ENCODE peak calls at places on chromosomes 6 and 20, in nine cellular contexts. One of them, this sample, is unnamed.
A peak's percentile ranks its signal among the peaks of the same experiment; 100 is the strongest.

GRCh38 chr6:82178084-82178758 is 69.3 kb downstream of the IBTK start:
- DNase-seq in GM12865: no peak
- DNase-seq in NCI-H774: peak; percentile 54
- DNase-seq in heart left ventricle: no peak
- DNase-seq in stimulated activated CD8-positive, alpha-beta memory T cell treated with anti-CD3 and anti-CD28 coated beads, Interleukin-2, amount 100 ng/mL, for 48 hours: no peak
- DNase-seq in HCEC 1CT: peak; percentile 48
- DNase-seq in D341Med: no peak
- DNase-seq in ureter: no peak
- DNase-seq in AML-193: peak; percentile 36
- DNase-seq in this sample: peak; percentile 8

GRCh38 chr20:52869276-52869675 is 102.9 kb upstream of the TSHZ2 start:
- DNase-seq in GM12865: no peak
- DNase-seq in NCI-H774: no peak
- DNase-seq in heart left ventricle: no peak
- DNase-seq in stimulated activated CD8-positive, alpha-beta memory T cell treated with anti-CD3 and anti-CD28 coated beads, Interleukin-2, amount 100 ng/mL, for 48 hours: no peak
- DNase-seq in HCEC 1CT: no peak
- DNase-seq in D341Med: no peak
- DNase-seq in ureter: no peak
- DNase-seq in AML-193: no peak
- DNase-seq in this sample: no peak

GRCh38 chr6:154408906-154409500 is 52.4 kb upstream of the IPCEF1 start:
- DNase-seq in GM12865: peak; percentile 36
- DNase-seq in NCI-H774: no peak
- DNase-seq in heart left ventricle: peak; percentile 25
- DNase-seq in stimulated activated CD8-positive, alpha-beta memory T cell treated with anti-CD3 and anti-CD28 coated beads, Interleukin-2, amount 100 ng/mL, for 48 hours: no peak
- DNase-seq in HCEC 1CT: peak; percentile 49
- DNase-seq in D341Med: peak; percentile 54
- DNase-seq in ureter: no peak
- DNase-seq in AML-193: no peak
- DNase-seq in this sample: no peak

GRCh38 chr20:2557873-2558580 is 21.7 kb downstream of the TMC2 start:
- DNase-seq in GM12865: no peak
- DNase-seq in NCI-H774: no peak
- DNase-seq in heart left ventricle: no peak
- DNase-seq in stimulated activated CD8-positive, alpha-beta memory T cell treated with anti-CD3 and anti-CD28 coated beads, Interleukin-2, amount 100 ng/mL, for 48 hours: no peak
- DNase-seq in HCEC 1CT: no peak
- DNase-seq in D341Med: no peak
- DNase-seq in ureter: no peak
- DNase-seq in AML-193: no peak
- DNase-seq in this sample: no peak

GRCh38 chr20:61047515-61047914 is 204.5 kb upstream of the CDH4 start:
- DNase-seq in GM12865: no peak
- DNase-seq in NCI-H774: no peak
- DNase-seq in heart left ventricle: no peak
- DNase-seq in stimulated activated CD8-positive, alpha-beta memory T cell treated with anti-CD3 and anti-CD28 coated beads, Interleukin-2, amount 100 ng/mL, for 48 hours: no peak
- DNase-seq in HCEC 1CT: no peak
- DNase-seq in D341Med: no peak
- DNase-seq in ureter: no peak
- DNase-seq in AML-193: no peak
- DNase-seq in this sample: no peak

GRCh38 chr6:1312444-1313363 is 806 bp downstream of the FOXQ1 start:
- DNase-seq in GM12865: no peak
- DNase-seq in NCI-H774: no peak
- DNase-seq in heart left ventricle: no peak
- DNase-seq in stimulated activated CD8-positive, alpha-beta memory T cell treated with anti-CD3 and anti-CD28 coated beads, Interleukin-2, amount 100 ng/mL, for 48 hours: no peak
- DNase-seq in HCEC 1CT: peak; percentile 15
- DNase-seq in D341Med: peak; percentile 79
- DNase-seq in ureter: no peak
- DNase-seq in AML-193: no peak
- DNase-seq in this sample: peak; percentile 4

GRCh38 chr6:43394982-43395381 is 25.5 kb upstream of the ZNF318 start:
- DNase-seq in GM12865: no peak
- DNase-seq in NCI-H774: no peak
- DNase-seq in heart left ventricle: no peak
- DNase-seq in stimulated activated CD8-positive, alpha-beta memory T cell treated with anti-CD3 and anti-CD28 coated beads, Interleukin-2, amount 100 ng/mL, for 48 hours: no peak
- DNase-seq in HCEC 1CT: no peak
- DNase-seq in D341Med: no peak
- DNase-seq in ureter: no peak
- DNase-seq in AML-193: no peak
- DNase-seq in this sample: no peak

GRCh38 chr6:130927305-130927704 is 100.1 kb downstream of the SMLR1 start:
- DNase-seq in GM12865: no peak
- DNase-seq in NCI-H774: no peak
- DNase-seq in heart left ventricle: no peak
- DNase-seq in stimulated activated CD8-positive, alpha-beta memory T cell treated with anti-CD3 and anti-CD28 coated beads, Interleukin-2, amount 100 ng/mL, for 48 hours: no peak
- DNase-seq in HCEC 1CT: no peak
- DNase-seq in D341Med: no peak
- DNase-seq in ureter: no peak
- DNase-seq in AML-193: no peak
- DNase-seq in this sample: no peak

GRCh38 chr20:51438136-51438535 is 104.4 kb downstream of the NFATC2 start:
- DNase-seq in GM12865: no peak
- DNase-seq in NCI-H774: no peak
- DNase-seq in heart left ventricle: no peak
- DNase-seq in stimulated activated CD8-positive, alpha-beta memory T cell treated with anti-CD3 and anti-CD28 coated beads, Interleukin-2, amount 100 ng/mL, for 48 hours: no peak
- DNase-seq in HCEC 1CT: no peak
- DNase-seq in D341Med: no peak
- DNase-seq in ureter: no peak
- DNase-seq in AML-193: no peak
- DNase-seq in this sample: no peak

GRCh38 chr6:137800749-137801148 is 66.3 kb upstream of the TNFAIP3 start:
- DNase-seq in GM12865: no peak
- DNase-seq in NCI-H774: no peak
- DNase-seq in heart left ventricle: no peak
- DNase-seq in stimulated activated CD8-positive, alpha-beta memory T cell treated with anti-CD3 and anti-CD28 coated beads, Interleukin-2, amount 100 ng/mL, for 48 hours: no peak
- DNase-seq in HCEC 1CT: no peak
- DNase-seq in D341Med: no peak
- DNase-seq in ureter: no peak
- DNase-seq in AML-193: no peak
- DNase-seq in this sample: no peak

GRCh38 chr6:56551409-56552120 is 91.1 kb downstream of the DST start:
- DNase-seq in GM12865: no peak
- DNase-seq in NCI-H774: no peak
- DNase-seq in heart left ventricle: peak; percentile 29
- DNase-seq in stimulated activated CD8-positive, alpha-beta memory T cell treated with anti-CD3 and anti-CD28 coated beads, Interleukin-2, amount 100 ng/mL, for 48 hours: no peak
- DNase-seq in HCEC 1CT: no peak
- DNase-seq in D341Med: peak; percentile 32
- DNase-seq in ureter: no peak
- DNase-seq in AML-193: no peak
- DNase-seq in this sample: no peak

GRCh38 chr6:125154184-125155135 is 887 bp downstream of the TPD52L1 start:
- DNase-seq in GM12865: peak; percentile 17
- DNase-seq in NCI-H774: no peak
- DNase-seq in heart left ventricle: peak; percentile 28
- DNase-seq in stimulated activated CD8-positive, alpha-beta memory T cell treated with anti-CD3 and anti-CD28 coated beads, Interleukin-2, amount 100 ng/mL, for 48 hours: no peak
- DNase-seq in HCEC 1CT: peak; percentile 32
- DNase-seq in D341Med: peak; percentile 45
- DNase-seq in ureter: peak; percentile 44
- DNase-seq in AML-193: no peak
- DNase-seq in this sample: no peak

GRCh38 chr20:51554538-51555165 is 12.1 kb upstream of the NFATC2 start:
- DNase-seq in GM12865: peak; percentile 50
- DNase-seq in NCI-H774: no peak
- DNase-seq in heart left ventricle: no peak
- DNase-seq in stimulated activated CD8-positive, alpha-beta memory T cell treated with anti-CD3 and anti-CD28 coated beads, Interleukin-2, amount 100 ng/mL, for 48 hours: no peak
- DNase-seq in HCEC 1CT: peak; percentile 62
- DNase-seq in D341Med: no peak
- DNase-seq in ureter: no peak
- DNase-seq in AML-193: no peak
- DNase-seq in this sample: no peak

GRCh38 chr6:105994522-105995402 is 91.4 kb upstream of the PRDM1 start:
- DNase-seq in GM12865: peak; percentile 57
- DNase-seq in NCI-H774: peak; percentile 55
- DNase-seq in heart left ventricle: peak; percentile 53
- DNase-seq in stimulated activated CD8-positive, alpha-beta memory T cell treated with anti-CD3 and anti-CD28 coated beads, Interleukin-2, amount 100 ng/mL, for 48 hours: no peak
- DNase-seq in HCEC 1CT: peak; percentile 82
- DNase-seq in D341Med: peak; percentile 76
- DNase-seq in ureter: peak; percentile 70
- DNase-seq in AML-193: no peak
- DNase-seq in this sample: peak; percentile 77

GRCh38 chr20:22584630-22584921 is 204 bp upstream of the FOXA2 start:
- DNase-seq in GM12865: no peak
- DNase-seq in NCI-H774: peak; percentile 91
- DNase-seq in heart left ventricle: no peak
- DNase-seq in stimulated activated CD8-positive, alpha-beta memory T cell treated with anti-CD3 and anti-CD28 coated beads, Interleukin-2, amount 100 ng/mL, for 48 hours: no peak
- DNase-seq in HCEC 1CT: no peak
- DNase-seq in D341Med: no peak
- DNase-seq in ureter: no peak
- DNase-seq in AML-193: no peak
- DNase-seq in this sample: no peak

GRCh38 chr6:155580904-155581303 is 125.3 kb upstream of the NOX3 start:
- DNase-seq in GM12865: no peak
- DNase-seq in NCI-H774: no peak
- DNase-seq in heart left ventricle: no peak
- DNase-seq in stimulated activated CD8-positive, alpha-beta memory T cell treated with anti-CD3 and anti-CD28 coated beads, Interleukin-2, amount 100 ng/mL, for 48 hours: no peak
- DNase-seq in HCEC 1CT: no peak
- DNase-seq in D341Med: no peak
- DNase-seq in ureter: no peak
- DNase-seq in AML-193: no peak
- DNase-seq in this sample: no peak

GRCh38 chr6:38549180-38549579 is 90.5 kb downstream of the BTBD9 start:
- DNase-seq in GM12865: no peak
- DNase-seq in NCI-H774: no peak
- DNase-seq in heart left ventricle: no peak
- DNase-seq in stimulated activated CD8-positive, alpha-beta memory T cell treated with anti-CD3 and anti-CD28 coated beads, Interleukin-2, amount 100 ng/mL, for 48 hours: no peak
- DNase-seq in HCEC 1CT: no peak
- DNase-seq in D341Med: no peak
- DNase-seq in ureter: no peak
- DNase-seq in AML-193: no peak
- DNase-seq in this sample: no peak

GRCh38 chr6:36914227-36914794 is 28.6 kb downstream of the C6orf89 start:
- DNase-seq in GM12865: no peak
- DNase-seq in NCI-H774: no peak
- DNase-seq in heart left ventricle: no peak
- DNase-seq in stimulated activated CD8-positive, alpha-beta memory T cell treated with anti-CD3 and anti-CD28 coated beads, Interleukin-2, amount 100 ng/mL, for 48 hours: no peak
- DNase-seq in HCEC 1CT: peak; percentile 49
- DNase-seq in D341Med: no peak
- DNase-seq in ureter: peak; percentile 54
- DNase-seq in AML-193: no peak
- DNase-seq in this sample: no peak

GRCh38 chr20:50478162-50479036 is 31.8 kb upstream of the PTPN1 start:
- DNase-seq in GM12865: peak; percentile 85
- DNase-seq in NCI-H774: peak; percentile 6
- DNase-seq in heart left ventricle: peak; percentile 63
- DNase-seq in stimulated activated CD8-positive, alpha-beta memory T cell treated with anti-CD3 and anti-CD28 coated beads, Interleukin-2, amount 100 ng/mL, for 48 hours: peak; percentile 56
- DNase-seq in HCEC 1CT: peak; percentile 76
- DNase-seq in D341Med: peak; percentile 71
- DNase-seq in ureter: peak; percentile 71
- DNase-seq in AML-193: peak; percentile 77
- DNase-seq in this sample: peak; percentile 85

GRCh38 chr20:33232486-33233072 is 3.2 kb upstream of the BPIFA1 start:
- DNase-seq in GM12865: no peak
- DNase-seq in NCI-H774: no peak
- DNase-seq in heart left ventricle: no peak
- DNase-seq in stimulated activated CD8-positive, alpha-beta memory T cell treated with anti-CD3 and anti-CD28 coated beads, Interleukin-2, amount 100 ng/mL, for 48 hours: no peak
- DNase-seq in HCEC 1CT: no peak
- DNase-seq in D341Med: no peak
- DNase-seq in ureter: no peak
- DNase-seq in AML-193: no peak
- DNase-seq in this sample: no peak

GRCh38 chr6:52536424-52536916 is 40.4 kb downstream of the TRAM2 start:
- DNase-seq in GM12865: peak; percentile 86
- DNase-seq in NCI-H774: no peak
- DNase-seq in heart left ventricle: no peak
- DNase-seq in stimulated activated CD8-positive, alpha-beta memory T cell treated with anti-CD3 and anti-CD28 coated beads, Interleukin-2, amount 100 ng/mL, for 48 hours: no peak
- DNase-seq in HCEC 1CT: no peak
- DNase-seq in D341Med: no peak
- DNase-seq in ureter: no peak
- DNase-seq in AML-193: no peak
- DNase-seq in this sample: no peak

GRCh38 chr20:23100754-23101107 is 14.6 kb upstream of the CD93 start:
- DNase-seq in GM12865: no peak
- DNase-seq in NCI-H774: no peak
- DNase-seq in heart left ventricle: no peak
- DNase-seq in stimulated activated CD8-positive, alpha-beta memory T cell treated with anti-CD3 and anti-CD28 coated beads, Interleukin-2, amount 100 ng/mL, for 48 hours: no peak
- DNase-seq in HCEC 1CT: no peak
- DNase-seq in D341Med: no peak
- DNase-seq in ureter: no peak
- DNase-seq in AML-193: no peak
- DNase-seq in this sample: no peak

GRCh38 chr6:144148891-144149290 is 1.4 kb upstream of the STX11 start:
- DNase-seq in GM12865: no peak
- DNase-seq in NCI-H774: no peak
- DNase-seq in heart left ventricle: no peak
- DNase-seq in stimulated activated CD8-positive, alpha-beta memory T cell treated with anti-CD3 and anti-CD28 coated beads, Interleukin-2, amount 100 ng/mL, for 48 hours: no peak
- DNase-seq in HCEC 1CT: peak; percentile 39
- DNase-seq in D341Med: no peak
- DNase-seq in ureter: no peak
- DNase-seq in AML-193: no peak
- DNase-seq in this sample: no peak

GRCh38 chr20:9172908-9173307 is 104.0 kb downstream of the PLCB4 start:
- DNase-seq in GM12865: no peak
- DNase-seq in NCI-H774: no peak
- DNase-seq in heart left ventricle: no peak
- DNase-seq in stimulated activated CD8-positive, alpha-beta memory T cell treated with anti-CD3 and anti-CD28 coated beads, Interleukin-2, amount 100 ng/mL, for 48 hours: no peak
- DNase-seq in HCEC 1CT: no peak
- DNase-seq in D341Med: no peak
- DNase-seq in ureter: no peak
- DNase-seq in AML-193: no peak
- DNase-seq in this sample: no peak

GRCh38 chr6:40997256-40997957 is 41.6 kb downstream of the UNC5CL start:
- DNase-seq in GM12865: no peak
- DNase-seq in NCI-H774: peak; percentile 41
- DNase-seq in heart left ventricle: no peak
- DNase-seq in stimulated activated CD8-positive, alpha-beta memory T cell treated with anti-CD3 and anti-CD28 coated beads, Interleukin-2, amount 100 ng/mL, for 48 hours: no peak
- DNase-seq in HCEC 1CT: no peak
- DNase-seq in D341Med: no peak
- DNase-seq in ureter: no peak
- DNase-seq in AML-193: no peak
- DNase-seq in this sample: no peak

GRCh38 chr6:27748662-27749061 is 163.5 kb downstream of the OR2B2 start:
- DNase-seq in GM12865: no peak
- DNase-seq in NCI-H774: no peak
- DNase-seq in heart left ventricle: no peak
- DNase-seq in stimulated activated CD8-positive, alpha-beta memory T cell treated with anti-CD3 and anti-CD28 coated beads, Interleukin-2, amount 100 ng/mL, for 48 hours: no peak
- DNase-seq in HCEC 1CT: no peak
- DNase-seq in D341Med: no peak
- DNase-seq in ureter: no peak
- DNase-seq in AML-193: no peak
- DNase-seq in this sample: no peak

GRCh38 chr6:4598384-4598783 is 177.8 kb upstream of the CDYL start:
- DNase-seq in GM12865: no peak
- DNase-seq in NCI-H774: no peak
- DNase-seq in heart left ventricle: no peak
- DNase-seq in stimulated activated CD8-positive, alpha-beta memory T cell treated with anti-CD3 and anti-CD28 coated beads, Interleukin-2, amount 100 ng/mL, for 48 hours: no peak
- DNase-seq in HCEC 1CT: no peak
- DNase-seq in D341Med: no peak
- DNase-seq in ureter: no peak
- DNase-seq in AML-193: no peak
- DNase-seq in this sample: no peak

GRCh38 chr6:95203153-95203754 is 374.1 kb upstream of the MANEA start:
- DNase-seq in GM12865: peak; percentile 44
- DNase-seq in NCI-H774: no peak
- DNase-seq in heart left ventricle: no peak
- DNase-seq in stimulated activated CD8-positive, alpha-beta memory T cell treated with anti-CD3 and anti-CD28 coated beads, Interleukin-2, amount 100 ng/mL, for 48 hours: no peak
- DNase-seq in HCEC 1CT: peak; percentile 60
- DNase-seq in D341Med: peak; percentile 52
- DNase-seq in ureter: no peak
- DNase-seq in AML-193: peak; percentile 66
- DNase-seq in this sample: peak; percentile 2

GRCh38 chr20:51386586-51386985 is 155.9 kb downstream of the NFATC2 start:
- DNase-seq in GM12865: no peak
- DNase-seq in NCI-H774: no peak
- DNase-seq in heart left ventricle: no peak
- DNase-seq in stimulated activated CD8-positive, alpha-beta memory T cell treated with anti-CD3 and anti-CD28 coated beads, Interleukin-2, amount 100 ng/mL, for 48 hours: no peak
- DNase-seq in HCEC 1CT: no peak
- DNase-seq in D341Med: no peak
- DNase-seq in ureter: no peak
- DNase-seq in AML-193: no peak
- DNase-seq in this sample: no peak

GRCh38 chr20:63497946-63498935 is 642 bp downstream of the EEF1A2 start:
- DNase-seq in GM12865: no peak
- DNase-seq in NCI-H774: no peak
- DNase-seq in heart left ventricle: peak; percentile 68
- DNase-seq in stimulated activated CD8-positive, alpha-beta memory T cell treated with anti-CD3 and anti-CD28 coated beads, Interleukin-2, amount 100 ng/mL, for 48 hours: no peak
- DNase-seq in HCEC 1CT: no peak
- DNase-seq in D341Med: peak; percentile 70
- DNase-seq in ureter: no peak
- DNase-seq in AML-193: no peak
- DNase-seq in this sample: no peak

GRCh38 chr20:8798505-8798904 is 270.4 kb upstream of the PLCB4 start:
- DNase-seq in GM12865: no peak
- DNase-seq in NCI-H774: no peak
- DNase-seq in heart left ventricle: peak; percentile 19
- DNase-seq in stimulated activated CD8-positive, alpha-beta memory T cell treated with anti-CD3 and anti-CD28 coated beads, Interleukin-2, amount 100 ng/mL, for 48 hours: no peak
- DNase-seq in HCEC 1CT: no peak
- DNase-seq in D341Med: no peak
- DNase-seq in ureter: no peak
- DNase-seq in AML-193: no peak
- DNase-seq in this sample: peak; percentile 75

This sample was measured in MV-4-11.